ENCODE peak calls at places on chromosomes 16 and 17, in seven cellular contexts. B is RCC 7860, E is uterus, V is EL, M is occipital lobe, Y is neural progenitor cell, J is iPS-NIHi11. D is an unnamed sample.

GRCh38 chr16:11585460-11586374 is 1.0 kb downstream of the LITAF start:
- DNase-seq in V (peak), J (no peak), M (no peak), B (peak), Y (no peak), E (no peak), D (no peak)

GRCh38 chr17:2905269-2905668 is 109.0 kb downstream of the RAP1GAP2 start:
- DNase-seq in M (no peak), J (no peak), V (no peak), B (no peak), E (no peak), Y (no peak), D (no peak)

GRCh38 chr16:28179354-28179753 is 32.4 kb downstream of the XPO6 start:
- DNase-seq in B (peak), E (no peak), Y (no peak), M (no peak), V (peak), J (no peak), D (no peak)

GRCh38 chr16:86665319-86665675 is 86.9 kb downstream of the FOXL1 start:
- DNase-seq in Y (no peak), J (no peak), B (peak), V (peak), M (no peak), E (no peak), D (no peak)

GRCh38 chr16:3974751-3975150 is 94.2 kb upstream of the CREBBP start:
- DNase-seq in Y (peak), E (no peak), M (no peak), B (no peak), J (no peak), V (no peak), D (no peak)

GRCh38 chr17:61520897-61521296 is 68.7 kb downstream of the TBX4 start:
- DNase-seq in V (no peak), B (no peak), Y (no peak), M (no peak), J (no peak), E (no peak), D (no peak)

GRCh38 chr16:77234611-77235010 is 35.4 kb downstream of the SYCE1L start:
- DNase-seq in Y (peak), V (no peak), B (no peak), E (no peak), J (no peak), M (no peak), D (peak)

GRCh38 chr17:47615766-47616424 is 33.8 kb upstream of the KPNB1 start:
- DNase-seq in B (peak), Y (peak), M (no peak), V (peak), E (no peak), J (peak), D (no peak)

GRCh38 chr16:87465306-87465705 is 27.5 kb downstream of the ZCCHC14 start:
- DNase-seq in J (peak), B (no peak), E (peak), V (peak), Y (no peak), M (peak), D (no peak)

GRCh38 chr17:47694818-47695663 is 1.1 kb downstream of the TBKBP1 start:
- DNase-seq in V (peak), J (peak), B (no peak), Y (peak), M (no peak), E (peak), D (peak)

GRCh38 chr16:52964290-52964689 is 88.4 kb downstream of the CHD9NB start:
- DNase-seq in J (no peak), E (no peak), M (no peak), Y (peak), V (peak), B (no peak), D (no peak)

GRCh38 chr17:48915459-48916282 is 7.5 kb downstream of the UBE2Z start:
- DNase-seq in M (no peak), Y (no peak), V (peak), B (peak), E (no peak), J (no peak), D (no peak)

GRCh38 chr17:82881900-82882714 is 42.3 kb upstream of the ZNF750 start:
- DNase-seq in E (no peak), M (no peak), V (no peak), J (no peak), B (no peak), Y (no peak), D (peak)

GRCh38 chr16:3664187-3664896 is 9.9 kb downstream of the DNASE1 start:
- DNase-seq in M (no peak), Y (no peak), J (no peak), B (no peak), V (no peak), E (no peak), D (no peak)

GRCh38 chr16:55542459-55543082 is 23.9 kb upstream of the CAPNS2 start:
- DNase-seq in Y (no peak), E (no peak), M (no peak), B (peak), V (peak), J (no peak), D (no peak)

GRCh38 chr16:2773188-2773968 is 3.7 kb downstream of the ELOB start:
- DNase-seq in B (peak), Y (no peak), V (peak), J (no peak), M (no peak), E (no peak), D (no peak)

GRCh38 chr17:72110231-72110952 is 10.4 kb upstream of the SOX9 start:
- DNase-seq in V (peak), B (no peak), M (no peak), Y (no peak), E (no peak), J (no peak), D (no peak)

GRCh38 chr17:45160505-45161287 is 979 bp upstream of the HEXIM2 start:
- DNase-seq in B (peak), M (peak), V (peak), E (peak), Y (peak), J (peak), D (peak)

GRCh38 chr17:28612936-28613872 is 781 bp downstream of the RSKR start:
- DNase-seq in B (no peak), J (peak), V (peak), M (no peak), E (no peak), Y (peak), D (peak)

GRCh38 chr16:89357055-89357454 is 133.3 kb downstream of the ANKRD11 start:
- DNase-seq in V (no peak), Y (no peak), M (no peak), E (no peak), B (no peak), J (no peak), D (peak)

GRCh38 chr17:37530420-37530819 is 40.7 kb downstream of the DUSP14 start:
- DNase-seq in E (no peak), J (no peak), V (peak), M (no peak), Y (no peak), B (no peak), D (no peak)

GRCh38 chr17:63494300-63494928 is 17.6 kb downstream of the ACE start:
- DNase-seq in V (no peak), J (no peak), B (no peak), E (no peak), Y (no peak), M (no peak), D (no peak)

GRCh38 chr16:59259074-59259963 is 525.2 kb upstream of the GOT2 start:
- DNase-seq in B (no peak), J (no peak), M (no peak), Y (no peak), V (no peak), E (no peak), D (no peak)